ENCODE peak calls at places on chromosomes 6 and 20, in four cellular contexts. D is activated B cell treated with CpG ODN at 0.5 μM for 24 hours, C is NCI-H1436 treated with DMSO at 0.1 percent for 48 hours, Q is foreskin fibroblast. G is an unnamed sample.

GRCh38 chr6:111417181-111417585 is 65.8 kb downstream of the REV3L start:
- DNase-seq in D (no peak), C (no peak), Q (peak), G (no peak)

GRCh38 chr6:17442196-17442595 is 48.8 kb downstream of the CAP2 start:
- DNase-seq in D (no peak), C (no peak), Q (no peak), G (no peak)

GRCh38 chr6:113786168-113786567 is 71.0 kb upstream of the MARCKS start:
- DNase-seq in D (no peak), C (no peak), Q (no peak), G (no peak)

GRCh38 chr20:699811-700338 is 24.3 kb upstream of the SCRT2 start:
- DNase-seq in D (no peak), C (no peak), Q (no peak), G (no peak)

GRCh38 chr6:151911401-151911800 is 103.9 kb downstream of the ESR1 start:
- DNase-seq in D (no peak), C (no peak), Q (peak), G (no peak)

GRCh38 chr6:82331031-82331773 is 32.4 kb upstream of the TPBG start:
- DNase-seq in D (no peak), C (no peak), Q (peak), G (no peak)

GRCh38 chr6:158799051-158799792 is 19.9 kb downstream of the EZR start:
- DNase-seq in D (no peak), C (no peak), Q (peak), G (no peak)

GRCh38 chr6:163620670-163621330 is 206.3 kb downstream of the QKI start:
- DNase-seq in D (no peak), C (no peak), Q (no peak), G (no peak)

G was measured in 8988T.